ENCODE peak calls at places on chromosomes 16 and 17, in eight cellular contexts. One of them, this sample, is unnamed.

GRCh38 chr17:63665527-63666214 is 34.3 kb downstream of the LIMD2 start:
- DNase-seq in cardiac muscle cell: peak; percentile 25
- DNase-seq in CD4-positive, alpha-beta T cell: no peak
- DNase-seq in heart left ventricle: no peak
- DNase-seq in keratinocyte: no peak
- DNase-seq in K562: no peak
- DNase-seq in coronary artery: no peak
- DNase-seq in prostate gland: no peak
- DNase-seq in this sample: no peak

GRCh38 chr17:1561420-1562177 is 993 bp downstream of the PITPNA start:
- DNase-seq in cardiac muscle cell: peak; percentile 29
- DNase-seq in CD4-positive, alpha-beta T cell: peak; percentile 18
- DNase-seq in heart left ventricle: peak; percentile 66
- DNase-seq in keratinocyte: no peak
- DNase-seq in K562: peak; percentile 45
- DNase-seq in coronary artery: no peak
- DNase-seq in prostate gland: no peak
- DNase-seq in this sample: peak; percentile 44

GRCh38 chr17:65047939-65048338 is 8.6 kb downstream of the GNA13 start:
- DNase-seq in cardiac muscle cell: no peak
- DNase-seq in CD4-positive, alpha-beta T cell: no peak
- DNase-seq in heart left ventricle: no peak
- DNase-seq in keratinocyte: no peak
- DNase-seq in K562: no peak
- DNase-seq in coronary artery: no peak
- DNase-seq in prostate gland: no peak
- DNase-seq in this sample: no peak

GRCh38 chr17:43443381-43443780 is 40.4 kb upstream of the DHX8 start:
- DNase-seq in cardiac muscle cell: no peak
- DNase-seq in CD4-positive, alpha-beta T cell: no peak
- DNase-seq in heart left ventricle: no peak
- DNase-seq in keratinocyte: no peak
- DNase-seq in K562: no peak
- DNase-seq in coronary artery: no peak
- DNase-seq in prostate gland: no peak
- DNase-seq in this sample: no peak

GRCh38 chr17:75639771-75640555 is 6.7 kb downstream of the SMIM5 start:
- DNase-seq in cardiac muscle cell: no peak
- DNase-seq in CD4-positive, alpha-beta T cell: no peak
- DNase-seq in heart left ventricle: peak; percentile 28
- DNase-seq in keratinocyte: no peak
- DNase-seq in K562: no peak
- DNase-seq in coronary artery: peak; percentile 55
- DNase-seq in prostate gland: peak; percentile 74
- DNase-seq in this sample: no peak

GRCh38 chr17:5329784-5330557 is 47.9 kb downstream of the RABEP1 start:
- DNase-seq in cardiac muscle cell: no peak
- DNase-seq in CD4-positive, alpha-beta T cell: no peak
- DNase-seq in heart left ventricle: no peak
- DNase-seq in keratinocyte: no peak
- DNase-seq in K562: no peak
- DNase-seq in coronary artery: no peak
- DNase-seq in prostate gland: no peak
- DNase-seq in this sample: no peak

GRCh38 chr16:75402821-75403475 is 30.4 kb downstream of the CFDP1 start:
- DNase-seq in cardiac muscle cell: peak; percentile 69
- DNase-seq in CD4-positive, alpha-beta T cell: no peak
- DNase-seq in heart left ventricle: no peak
- DNase-seq in keratinocyte: no peak
- DNase-seq in K562: peak; percentile 36
- DNase-seq in coronary artery: no peak
- DNase-seq in prostate gland: no peak
- DNase-seq in this sample: no peak

GRCh38 chr16:405548-406506 is 4.1 kb downstream of the DECR2 start:
- DNase-seq in cardiac muscle cell: no peak
- DNase-seq in CD4-positive, alpha-beta T cell: no peak
- DNase-seq in heart left ventricle: no peak
- DNase-seq in keratinocyte: no peak
- DNase-seq in K562: peak; percentile 73
- DNase-seq in coronary artery: no peak
- DNase-seq in prostate gland: no peak
- DNase-seq in this sample: no peak

GRCh38 chr17:8630227-8630801 is at the start of gene MYH10:
- DNase-seq in cardiac muscle cell: no peak
- DNase-seq in CD4-positive, alpha-beta T cell: no peak
- DNase-seq in heart left ventricle: no peak
- DNase-seq in keratinocyte: no peak
- DNase-seq in K562: no peak
- DNase-seq in coronary artery: no peak
- DNase-seq in prostate gland: peak; percentile 25
- DNase-seq in this sample: peak; percentile 25

GRCh38 chr17:18182978-18183333 is 672 bp upstream of the ALKBH5 start:
- DNase-seq in cardiac muscle cell: peak; percentile 90
- DNase-seq in CD4-positive, alpha-beta T cell: peak; percentile 79
- DNase-seq in heart left ventricle: peak; percentile 95
- DNase-seq in keratinocyte: no peak
- DNase-seq in K562: peak; percentile 83
- DNase-seq in coronary artery: peak; percentile 94
- DNase-seq in prostate gland: peak; percentile 69
- DNase-seq in this sample: peak; percentile 61

GRCh38 chr17:4186244-4186920 is 43.4 kb downstream of the CYB5D2 start:
- DNase-seq in cardiac muscle cell: peak; percentile 87
- DNase-seq in CD4-positive, alpha-beta T cell: no peak
- DNase-seq in heart left ventricle: no peak
- DNase-seq in keratinocyte: no peak
- DNase-seq in K562: no peak
- DNase-seq in coronary artery: no peak
- DNase-seq in prostate gland: peak; percentile 43
- DNase-seq in this sample: no peak

GRCh38 chr16:26511463-26511862 is 555.3 kb upstream of the C16orf82 start:
- DNase-seq in cardiac muscle cell: no peak
- DNase-seq in CD4-positive, alpha-beta T cell: no peak
- DNase-seq in heart left ventricle: no peak
- DNase-seq in keratinocyte: no peak
- DNase-seq in K562: no peak
- DNase-seq in coronary artery: no peak
- DNase-seq in prostate gland: no peak
- DNase-seq in this sample: no peak

GRCh38 chr17:65057520-65058075 is 1.1 kb upstream of the GNA13 start:
- DNase-seq in cardiac muscle cell: no peak
- DNase-seq in CD4-positive, alpha-beta T cell: peak; percentile 4
- DNase-seq in heart left ventricle: no peak
- DNase-seq in keratinocyte: no peak
- DNase-seq in K562: no peak
- DNase-seq in coronary artery: no peak
- DNase-seq in prostate gland: no peak
- DNase-seq in this sample: no peak

GRCh38 chr16:67480833-67481560 is at the start of gene ATP6V0D1:
- DNase-seq in cardiac muscle cell: peak; percentile 99
- DNase-seq in CD4-positive, alpha-beta T cell: peak; percentile 98
- DNase-seq in heart left ventricle: peak; percentile 99
- DNase-seq in keratinocyte: peak; percentile 84
- DNase-seq in K562: peak; percentile 99
- DNase-seq in coronary artery: peak; percentile 99
- DNase-seq in prostate gland: peak; percentile 97
- DNase-seq in this sample: peak; percentile 97

GRCh38 chr16:67481561-67482259 is 753 bp upstream of the ATP6V0D1 start:
- DNase-seq in cardiac muscle cell: peak; percentile 45
- DNase-seq in CD4-positive, alpha-beta T cell: peak; percentile 25
- DNase-seq in heart left ventricle: peak; percentile 76
- DNase-seq in keratinocyte: no peak
- DNase-seq in K562: peak; percentile 74
- DNase-seq in coronary artery: no peak
- DNase-seq in prostate gland: no peak
- DNase-seq in this sample: no peak

GRCh38 chr16:67483731-67484525 is 581 bp upstream of the AGRP start:
- DNase-seq in cardiac muscle cell: no peak
- DNase-seq in CD4-positive, alpha-beta T cell: no peak
- DNase-seq in heart left ventricle: no peak
- DNase-seq in keratinocyte: no peak
- DNase-seq in K562: no peak
- DNase-seq in coronary artery: no peak
- DNase-seq in prostate gland: no peak
- DNase-seq in this sample: no peak

GRCh38 chr16:67482260-67482924 is 955 bp downstream of the AGRP start:
- DNase-seq in cardiac muscle cell: no peak
- DNase-seq in CD4-positive, alpha-beta T cell: no peak
- DNase-seq in heart left ventricle: no peak
- DNase-seq in keratinocyte: no peak
- DNase-seq in K562: no peak
- DNase-seq in coronary artery: no peak
- DNase-seq in prostate gland: no peak
- DNase-seq in this sample: no peak

GRCh38 chr16:67483150-67483549 is at the start of gene AGRP:
- DNase-seq in cardiac muscle cell: no peak
- DNase-seq in CD4-positive, alpha-beta T cell: no peak
- DNase-seq in heart left ventricle: no peak
- DNase-seq in keratinocyte: no peak
- DNase-seq in K562: no peak
- DNase-seq in coronary artery: no peak
- DNase-seq in prostate gland: no peak
- DNase-seq in this sample: no peak
- TF ChIP-seq CTCF in cardiac muscle cell: no peak
- TF ChIP-seq CTCF in CD4-positive, alpha-beta T cell: no peak
- TF ChIP-seq CTCF in heart left ventricle: no peak
- TF ChIP-seq CTCF in keratinocyte: no peak
- TF ChIP-seq CTCF in K562: no peak
- TF ChIP-seq CTCF in coronary artery: no peak
- TF ChIP-seq CTCF in prostate gland: no peak
- TF ChIP-seq CTCF in this sample: no peak

DNA sequence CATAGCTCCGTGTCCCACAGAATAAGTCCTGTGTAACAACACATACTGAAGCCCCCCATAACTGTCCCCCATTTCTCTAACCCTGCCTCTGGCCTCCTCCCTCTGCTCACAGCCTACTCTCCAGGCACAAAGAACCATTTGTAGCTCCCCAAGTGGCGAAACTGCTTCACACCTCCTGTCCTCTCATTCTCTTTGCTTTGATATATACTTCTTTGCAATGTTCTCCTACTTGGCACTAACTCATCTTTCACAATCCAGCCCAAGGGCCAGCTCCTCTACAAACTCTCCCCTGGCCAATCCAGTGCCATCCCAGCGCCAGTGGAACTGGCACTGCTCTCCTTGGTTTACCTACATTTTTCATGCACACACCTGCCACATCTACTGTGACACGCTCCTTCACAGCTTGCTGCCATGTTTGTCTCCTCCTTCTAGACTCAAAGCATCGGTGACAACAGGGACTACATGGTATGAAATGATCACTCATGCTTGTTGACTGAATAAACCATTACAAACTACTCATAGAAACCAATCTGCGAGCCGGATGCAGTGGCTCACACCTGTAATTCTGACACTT is 12.8 kb downstream of the CYTH1 start:
- DNase-seq in cardiac muscle cell: peak; percentile 43
- DNase-seq in CD4-positive, alpha-beta T cell: no peak
- DNase-seq in heart left ventricle: no peak
- DNase-seq in keratinocyte: no peak
- DNase-seq in K562: no peak
- DNase-seq in coronary artery: no peak
- DNase-seq in prostate gland: peak; percentile 24
- DNase-seq in this sample: no peak
- H3K27ac ChIP-seq in cardiac muscle cell: no peak overlapping the region
- H3K27ac ChIP-seq in CD4-positive, alpha-beta T cell: peak overlapping the region; percentile 38
- H3K27ac ChIP-seq in heart left ventricle: no peak overlapping the region
- H3K27ac ChIP-seq in keratinocyte: no peak overlapping the region
- H3K27ac ChIP-seq in K562: no peak overlapping the region
- H3K27ac ChIP-seq in coronary artery: no peak overlapping the region
- H3K27ac ChIP-seq in prostate gland: peak overlapping the region; percentile 73
- H3K27ac ChIP-seq in this sample: no peak overlapping the region

GRCh38 chr17:59565959-59566324 is 532 bp downstream of the DHX40 start:
- DNase-seq in cardiac muscle cell: peak; percentile 82
- DNase-seq in CD4-positive, alpha-beta T cell: peak; percentile 41
- DNase-seq in heart left ventricle: no peak
- DNase-seq in keratinocyte: peak; percentile 30
- DNase-seq in K562: peak; percentile 83
- DNase-seq in coronary artery: peak; percentile 78
- DNase-seq in prostate gland: peak; percentile 15
- DNase-seq in this sample: peak; percentile 74

GRCh38 chr17:59558039-59558438 is 7.4 kb upstream of the DHX40 start:
- DNase-seq in cardiac muscle cell: no peak
- DNase-seq in CD4-positive, alpha-beta T cell: no peak
- DNase-seq in heart left ventricle: no peak
- DNase-seq in keratinocyte: no peak
- DNase-seq in K562: peak; percentile 41
- DNase-seq in coronary artery: no peak
- DNase-seq in prostate gland: no peak
- DNase-seq in this sample: no peak

GRCh38 chr17:59558953-59559352 is 6.5 kb upstream of the DHX40 start:
- DNase-seq in cardiac muscle cell: peak; percentile 40
- DNase-seq in CD4-positive, alpha-beta T cell: no peak
- DNase-seq in heart left ventricle: no peak
- DNase-seq in keratinocyte: no peak
- DNase-seq in K562: no peak
- DNase-seq in coronary artery: no peak
- DNase-seq in prostate gland: no peak
- DNase-seq in this sample: no peak

GRCh38 chr17:59565171-59565958 is at the start of gene DHX40:
- DNase-seq in cardiac muscle cell: peak; percentile 98
- DNase-seq in CD4-positive, alpha-beta T cell: peak; percentile 90
- DNase-seq in heart left ventricle: peak; percentile 94
- DNase-seq in keratinocyte: peak; percentile 59
- DNase-seq in K562: peak; percentile 96
- DNase-seq in coronary artery: peak; percentile 96
- DNase-seq in prostate gland: peak; percentile 92
- DNase-seq in this sample: peak; percentile 96

GRCh38 chr17:59561042-59561441 is 4.4 kb upstream of the DHX40 start:
- DNase-seq in cardiac muscle cell: peak; percentile 41
- DNase-seq in CD4-positive, alpha-beta T cell: no peak
- DNase-seq in heart left ventricle: no peak
- DNase-seq in keratinocyte: no peak
- DNase-seq in K562: peak; percentile 71
- DNase-seq in coronary artery: no peak
- DNase-seq in prostate gland: no peak
- DNase-seq in this sample: no peak
- TF ChIP-seq CTCF in cardiac muscle cell: peak; percentile 44
- TF ChIP-seq CTCF in CD4-positive, alpha-beta T cell: peak; percentile 25
- TF ChIP-seq CTCF in heart left ventricle: peak; percentile 14
- TF ChIP-seq CTCF in keratinocyte: peak; percentile 35
- TF ChIP-seq CTCF in K562: peak; percentile 65
- TF ChIP-seq CTCF in coronary artery: no peak
- TF ChIP-seq CTCF in prostate gland: no peak
- TF ChIP-seq CTCF in this sample: no peak

DNA sequence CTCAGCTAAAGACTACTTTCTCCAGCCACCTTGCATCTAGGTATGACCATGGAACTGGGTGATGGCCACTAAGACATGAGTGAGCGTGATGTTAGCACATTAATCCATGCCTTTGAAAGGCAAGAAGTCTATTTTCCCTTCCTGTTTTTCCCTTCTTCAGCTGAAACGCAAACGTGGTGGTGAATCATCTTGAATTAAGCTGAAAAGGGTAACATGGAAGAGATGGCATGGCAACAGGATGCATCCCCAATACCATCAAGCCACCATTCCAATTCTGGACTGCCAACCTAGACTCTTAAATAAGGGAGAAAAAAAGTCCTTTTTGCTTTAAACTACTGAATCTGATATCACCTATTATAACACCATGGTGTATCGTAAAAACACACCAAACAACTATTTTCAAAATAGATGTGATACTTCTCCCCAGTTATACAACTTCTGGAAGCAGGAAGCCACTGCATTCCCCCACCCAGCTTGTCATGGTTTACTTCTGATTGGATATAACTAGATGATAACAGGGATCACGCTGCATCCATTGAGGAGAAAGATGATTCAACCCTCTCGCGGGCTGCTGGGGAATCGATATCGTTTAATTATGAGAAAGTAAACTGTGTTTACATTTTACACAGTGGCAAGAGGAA is 368.6 kb downstream of the CDH13 start:
- DNase-seq in cardiac muscle cell: no peak
- DNase-seq in CD4-positive, alpha-beta T cell: no peak
- DNase-seq in heart left ventricle: no peak
- DNase-seq in keratinocyte: no peak
- DNase-seq in K562: no peak
- DNase-seq in coronary artery: no peak
- DNase-seq in prostate gland: no peak
- DNase-seq in this sample: no peak
- H3K27ac ChIP-seq in cardiac muscle cell: no peak overlapping the region
- H3K27ac ChIP-seq in CD4-positive, alpha-beta T cell: no peak overlapping the region
- H3K27ac ChIP-seq in heart left ventricle: peak overlapping the region; percentile 64
- H3K27ac ChIP-seq in keratinocyte: no peak overlapping the region
- H3K27ac ChIP-seq in K562: no peak overlapping the region
- H3K27ac ChIP-seq in coronary artery: peak overlapping the region; percentile 69
- H3K27ac ChIP-seq in prostate gland: no peak overlapping the region
- H3K27ac ChIP-seq in this sample: no peak overlapping the region

This sample was measured in RWPE1.